ENCODE peak calls at places on chromosomes 13 and 19, in ten cellular contexts. Z is transverse colon, U is right lobe of liver, N is neural progenitor cell, A is mesendoderm, L is IMR-90, R is lower lobe of right lung, B is cardiac muscle cell, J is psoas muscle, K is thoracic aorta. P is an unnamed sample.

GRCh38 chr19:1622007-1622406 is 16.7 kb upstream of the UQCR11 start:
- DNase-seq in N (no peak), A (no peak), L (no peak), Z (no peak), R (no peak), K (no peak), B (no peak), J (no peak), U (no peak), P (no peak)

GRCh38 chr13:29065142-29065541 is 245.0 kb downstream of the MTUS2 start:
- DNase-seq in U (no peak), A (no peak), N (no peak), B (no peak), L (no peak), Z (no peak), R (no peak), J (no peak), K (no peak), P (no peak)

GRCh38 chr19:11300811-11301120 is 4.8 kb downstream of the TSPAN16 start:
- DNase-seq in R (no peak), J (no peak), K (no peak), Z (no peak), L (no peak), A (no peak), N (no peak), U (no peak), B (no peak), P (no peak)

GRCh38 chr13:31008400-31009115 is 76.1 kb downstream of the TEX26 start:
- DNase-seq in L (peak; percentile 48), Z (no peak), N (no peak), U (no peak), A (no peak), K (no peak), B (peak; percentile 20), J (no peak), R (no peak), P (no peak)

GRCh38 chr19:17041994-17042393 is 15.4 kb upstream of the CPAMD8 start:
- DNase-seq in J (no peak), N (no peak), U (no peak), K (no peak), A (no peak), Z (peak; percentile 24), L (peak; percentile 22), B (peak; percentile 63), R (no peak), P (peak; percentile 54)

GRCh38 chr13:21124853-21125252 is 51.5 kb downstream of the SKA3 start:
- DNase-seq in N (peak; percentile 63), R (no peak), B (peak; percentile 72), A (no peak), K (no peak), L (peak; percentile 63), U (no peak), J (no peak), Z (no peak), P (no peak)

GRCh38 chr13:51955281-51955771 is 55.9 kb downstream of the ATP7B start:
- DNase-seq in B (no peak), K (no peak), J (no peak), L (no peak), Z (peak; percentile 73), N (no peak), R (no peak), A (no peak), U (no peak), P (no peak)

GRCh38 chr19:13839193-13839937 is 37.6 kb upstream of the NANOS3 start:
- DNase-seq in A (no peak), K (no peak), N (peak; percentile 44), L (peak; percentile 84), B (peak; percentile 86), Z (peak; percentile 88), J (peak; percentile 93), R (peak; percentile 91), U (peak; percentile 85), P (peak; percentile 94)

GRCh38 chr13:44401577-44401976 is 28.0 kb downstream of the SERP2 start:
- DNase-seq in U (peak; percentile 58), K (no peak), Z (no peak), B (no peak), J (no peak), L (no peak), R (no peak), A (no peak), N (no peak), P (no peak)
- H3K4me1 ChIP-seq in U (no peaks in the 10 kb centered on the region), K (peaks cover 11% of the 10 kb centered on the region), Z (peaks cover 6% of the 10 kb centered on the region), B (peaks cover 80% of the 10 kb centered on the region), J (peaks cover 2% of the 10 kb centered on the region), L (peaks cover 7% of the 10 kb centered on the region), R (no peaks in the 10 kb centered on the region), A (peaks cover 33% of the 10 kb centered on the region), N (peaks cover 60% of the 10 kb centered on the region), P (peaks cover 13% of the 10 kb centered on the region)

GRCh38 chr13:49262634-49263033 is 14.9 kb downstream of the CDADC1 start:
- DNase-seq in L (no peak), K (no peak), B (no peak), R (no peak), A (no peak), N (no peak), Z (no peak), U (no peak), J (no peak), P (no peak)

GRCh38 chr13:49271264-49271663 is 23.5 kb downstream of the CDADC1 start:
- DNase-seq in R (no peak), Z (no peak), J (no peak), A (peak; percentile 5), B (no peak), K (no peak), N (no peak), U (no peak), L (no peak), P (no peak)

DNA sequence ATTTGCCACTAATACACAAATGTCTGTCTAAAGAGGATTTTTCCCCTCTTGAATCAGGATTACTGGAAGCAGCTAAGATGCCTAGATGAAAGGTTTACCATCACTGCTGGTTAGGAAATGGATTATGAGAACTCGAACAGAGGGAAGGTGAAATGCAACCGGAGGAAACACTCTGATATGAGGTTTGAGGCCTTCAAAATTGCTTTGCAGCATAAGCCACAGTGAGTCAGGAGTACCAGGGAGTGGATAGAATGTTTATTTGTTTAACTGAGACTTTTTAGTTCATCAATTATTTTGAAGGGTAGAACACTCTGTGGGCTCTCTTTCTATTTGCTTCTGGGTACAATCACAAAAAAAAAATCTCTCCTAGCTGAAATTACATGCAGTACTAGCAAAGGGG is 18.1 kb downstream of the CDADC1 start:
- DNase-seq in U (no peak), B (no peak), R (no peak), Z (no peak), K (no peak), N (no peak), J (no peak), A (no peak), L (peak; percentile 77), P (no peak)
- H3K27ac ChIP-seq in U (no peak overlapping the region), B (no peak overlapping the region), R (no peak overlapping the region), Z (no peak overlapping the region), K (no peak overlapping the region), N (no peak overlapping the region), J (no peak overlapping the region), A (no peak overlapping the region), L (no peak overlapping the region), P (no peak overlapping the region)

GRCh38 chr19:35310331-35310730 is 18.4 kb downstream of the MAG start:
- DNase-seq in R (no peak), L (no peak), J (peak; percentile 3), N (no peak), U (no peak), A (no peak), Z (no peak), K (no peak), B (no peak), P (no peak)

GRCh38 chr19:35310811-35311465 is 18.0 kb upstream of the CD22 start:
- DNase-seq in K (no peak), J (no peak), U (no peak), A (no peak), Z (no peak), B (no peak), N (no peak), R (no peak), L (no peak), P (no peak)

GRCh38 chr19:35313614-35314013 is 15.4 kb upstream of the CD22 start:
- DNase-seq in B (no peak), K (no peak), Z (no peak), L (no peak), R (no peak), N (no peak), U (no peak), A (no peak), J (peak; percentile 39), P (no peak)

GRCh38 chr19:35314031-35314430 is 15.0 kb upstream of the CD22 start:
- DNase-seq in R (no peak), A (no peak), N (no peak), K (no peak), B (no peak), Z (no peak), J (peak; percentile 12), U (no peak), L (no peak), P (no peak)

DNA sequence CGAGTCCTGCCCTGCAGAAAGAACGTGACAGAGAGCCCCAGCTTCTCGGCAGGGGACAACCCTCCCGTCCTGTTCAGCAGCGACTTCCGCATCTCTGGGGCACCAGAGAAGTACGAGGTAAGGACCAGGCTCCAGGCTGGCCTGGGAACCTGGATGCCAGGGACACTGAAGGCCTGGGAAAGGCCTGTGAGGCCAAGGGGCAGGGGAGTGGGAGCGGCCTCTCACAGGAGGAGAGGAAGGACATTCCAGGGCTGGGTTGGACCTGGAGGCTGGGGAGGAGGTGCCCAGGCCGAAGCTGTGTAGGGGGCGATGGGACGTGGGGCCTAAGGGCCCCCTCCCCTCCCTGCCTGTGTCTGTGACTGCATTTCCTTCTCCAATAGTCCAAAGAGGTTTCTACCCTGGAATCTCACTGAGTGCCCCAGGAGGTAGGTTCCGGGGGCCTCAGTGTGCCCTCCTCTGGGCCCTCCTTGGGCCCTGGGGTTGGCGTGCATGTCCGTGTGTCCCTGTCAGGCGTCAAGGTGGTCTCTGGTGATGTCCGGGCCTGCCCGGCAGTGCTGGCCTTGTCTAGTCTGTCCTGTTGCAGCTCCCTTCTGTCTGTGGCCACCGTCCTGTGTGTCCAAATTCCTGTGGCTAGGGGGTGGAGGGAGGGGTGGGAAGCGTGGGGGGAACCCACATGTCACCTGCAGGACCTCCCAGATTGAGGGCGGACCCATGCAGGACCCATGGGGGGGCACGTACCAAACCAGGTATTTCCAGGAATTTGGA is 16.9 kb upstream of the CD22 start:
- DNase-seq in J (no peak), B (no peak), L (no peak), U (no peak), N (no peak), A (no peak), K (no peak), Z (no peak), R (no peak), P (no peak)
- H3K4me1 ChIP-seq in J (no peaks in the 10 kb centered on the region), B (peaks cover 21% of the 10 kb centered on the region), L (no peaks in the 10 kb centered on the region), U (no peaks in the 10 kb centered on the region), N (no peaks in the 10 kb centered on the region), A (no peaks in the 10 kb centered on the region), K (no peaks in the 10 kb centered on the region), Z (no peaks in the 10 kb centered on the region), R (peaks cover 2% of the 10 kb centered on the region), P (no peaks in the 10 kb centered on the region)

GRCh38 chr19:40605201-40605971 is 4.2 kb downstream of the LTBP4 start:
- DNase-seq in Z (peak; percentile 93), U (peak; percentile 78), N (peak; percentile 79), L (peak; percentile 31), B (peak; percentile 62), J (peak; percentile 72), K (no peak), R (peak; percentile 89), A (peak; percentile 79), P (peak; percentile 76)

GRCh38 chr19:40603071-40603718 is 2.0 kb downstream of the LTBP4 start:
- DNase-seq in R (no peak), K (no peak), B (peak; percentile 73), J (no peak), U (no peak), Z (no peak), L (peak; percentile 59), A (peak; percentile 91), N (peak; percentile 85), P (no peak)

GRCh38 chr19:40607311-40607871 is 6.2 kb downstream of the LTBP4 start:
- DNase-seq in B (no peak), N (peak; percentile 32), K (no peak), U (no peak), L (no peak), Z (peak; percentile 84), R (no peak), A (no peak), J (no peak), P (no peak)

GRCh38 chr19:40603719-40604646 is 2.8 kb downstream of the LTBP4 start:
- DNase-seq in U (peak; percentile 98), B (peak; percentile 97), N (peak; percentile 99), K (peak; percentile 97), J (peak; percentile 97), Z (peak; percentile 100), L (peak; percentile 92), A (peak; percentile 100), R (peak; percentile 99), P (peak; percentile 98)

DNA sequence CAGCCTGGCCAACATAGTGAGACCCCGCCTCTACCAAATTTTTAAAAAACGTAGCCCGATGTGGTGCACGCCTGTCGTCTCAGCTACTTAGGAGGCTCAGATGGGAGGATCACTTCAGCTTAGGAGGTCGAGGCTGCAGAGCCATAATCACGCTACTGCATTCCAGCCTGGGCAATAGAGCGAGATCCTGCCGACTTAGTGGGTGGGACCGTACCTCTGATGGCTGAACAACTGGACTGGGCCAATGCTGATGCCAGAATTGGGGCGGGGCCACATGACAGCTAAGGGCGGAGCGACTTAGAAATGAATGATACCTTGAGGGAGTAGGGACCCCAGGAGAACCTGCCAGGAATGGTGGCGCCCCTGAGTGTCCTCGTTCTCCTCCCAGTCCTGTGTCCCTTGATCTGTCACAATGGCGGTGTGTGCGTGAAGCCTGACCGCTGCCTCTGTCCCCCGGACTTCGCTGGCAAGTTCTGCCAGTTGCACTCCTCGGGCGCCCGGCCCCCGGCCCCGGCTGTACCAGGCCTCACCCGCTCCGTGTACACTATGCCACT is 3.6 kb downstream of the LTBP4 start:
- DNase-seq in N (peak; percentile 34), U (no peak), J (no peak), K (no peak), L (no peak), Z (peak; percentile 76), A (no peak), B (no peak), R (no peak), P (peak; percentile 40)
- H3K27ac ChIP-seq in N (no peak overlapping the region), U (no peak overlapping the region), J (peak overlapping the region; percentile 76), K (peak overlapping the region; percentile 47), L (peak overlapping the region; percentile 96), Z (peak overlapping the region; percentile 91), A (no peak overlapping the region), B (no peak overlapping the region), R (peak overlapping the region; percentile 82), P (peak overlapping the region; percentile 93)

P was measured in heart right ventricle.